ENCODE peak calls at places on chromosome 19, in nine cellular contexts. P is tibial artery, S is PC-3, G is fibroblast of pulmonary artery, Q is left lung, T is IMR-90, V is GM12865, B is AG04450, R is fibroblast of villous mesenchyme. K is an unnamed sample.
A peak's percentile ranks its signal among the peaks of the same experiment; 100 is the strongest.

GRCh38 chr19:6100284-6100915 is 9.9 kb downstream of the RFX2 start:
- DNase-seq in S (no peak), R (no peak), P (peak; percentile 63), Q (peak; percentile 83), B (no peak), V (peak; percentile 56), G (no peak), T (no peak), K (peak; percentile 59)

GRCh38 chr19:48991823-48992570 is 1.1 kb downstream of the GYS1 start:
- DNase-seq in Q (no peak), S (peak; percentile 66), P (peak; percentile 90), T (peak; percentile 83), R (peak; percentile 85), B (peak; percentile 62), V (peak; percentile 34), G (peak; percentile 82), K (no peak)

GRCh38 chr19:9597027-9597426 is 12.7 kb upstream of the ZNF121 start:
- DNase-seq in B (no peak), T (peak; percentile 92), V (no peak), R (peak; percentile 35), P (no peak), S (peak; percentile 99), G (peak; percentile 77), Q (no peak), K (no peak)

GRCh38 chr19:6767357-6768235 is at the start of gene SH2D3A:
- DNase-seq in S (peak; percentile 99), V (peak; percentile 98), T (peak; percentile 15), B (no peak), G (peak; percentile 53), R (peak; percentile 37), Q (peak; percentile 96), P (no peak), K (peak; percentile 93)

GRCh38 chr19:8367327-8368001 is 3.5 kb downstream of the ANGPTL4 start:
- DNase-seq in S (peak; percentile 97), T (peak; percentile 98), V (no peak), G (peak; percentile 99), B (peak; percentile 96), Q (peak; percentile 84), P (peak; percentile 81), R (peak; percentile 99), K (no peak)

GRCh38 chr19:50361290-50362029 is 4.0 kb downstream of the NAPSA start:
- DNase-seq in G (no peak), Q (no peak), V (peak; percentile 80), T (no peak), P (no peak), R (no peak), B (no peak), S (no peak), K (no peak)

GRCh38 chr19:5960005-5961001 is 17.6 kb downstream of the RANBP3 start:
- DNase-seq in Q (no peak), B (no peak), V (no peak), G (no peak), T (no peak), P (no peak), S (no peak), R (no peak), K (no peak)

GRCh38 chr19:48403606-48404005 is 10.1 kb downstream of the GRIN2D start:
- DNase-seq in T (peak; percentile 71), P (no peak), R (peak; percentile 62), V (peak; percentile 84), B (no peak), Q (no peak), G (peak; percentile 72), S (peak; percentile 49), K (no peak)

GRCh38 chr19:48393559-48394330 is at the start of gene GRIN2D:
- DNase-seq in B (no peak), Q (peak; percentile 76), G (peak; percentile 42), V (no peak), S (peak; percentile 26), T (peak; percentile 33), P (no peak), R (peak; percentile 28), K (no peak)

GRCh38 chr19:32702010-32702409 is 10.4 kb downstream of the NUDT19 start:
- DNase-seq in B (no peak), P (no peak), T (no peak), R (no peak), V (no peak), S (no peak), Q (no peak), G (no peak), K (no peak)

GRCh38 chr19:5880604-5881078 is 10.3 kb upstream of the FUT5 start:
- DNase-seq in V (no peak), Q (no peak), R (peak; percentile 80), T (peak; percentile 74), G (peak; percentile 60), S (no peak), B (peak; percentile 62), P (no peak), K (no peak)

GRCh38 chr19:33280351-33280921 is 21.9 kb downstream of the CEBPA start:
- DNase-seq in S (no peak), P (no peak), V (peak; percentile 90), T (no peak), G (no peak), Q (peak; percentile 81), B (no peak), R (no peak), K (peak; percentile 79)

GRCh38 chr19:56108447-56109195 is 12.5 kb downstream of the ZNF787 start:
- DNase-seq in G (peak; percentile 76), Q (no peak), V (no peak), R (peak; percentile 33), T (peak; percentile 12), B (no peak), P (no peak), S (no peak), K (no peak)

GRCh38 chr19:35040826-35041547 is 534 bp upstream of the HPN start:
- DNase-seq in V (no peak), R (peak; percentile 61), Q (peak; percentile 94), S (no peak), T (no peak), P (peak; percentile 89), B (no peak), G (peak; percentile 48), K (no peak)

GRCh38 chr19:35042954-35043604 is 1.6 kb downstream of the HPN start:
- DNase-seq in S (no peak), G (no peak), P (no peak), R (no peak), V (no peak), T (no peak), B (no peak), Q (peak; percentile 61), K (no peak)

GRCh38 chr19:35040474-35040825 is 1.1 kb upstream of the HPN start:
- DNase-seq in S (no peak), R (no peak), T (no peak), V (no peak), Q (no peak), P (no peak), G (no peak), B (no peak), K (no peak)

GRCh38 chr19:35042056-35042730 is 672 bp downstream of the HPN start:
- DNase-seq in T (no peak), B (no peak), Q (peak; percentile 68), P (no peak), R (no peak), V (no peak), G (no peak), S (no peak), K (no peak)

DNA sequence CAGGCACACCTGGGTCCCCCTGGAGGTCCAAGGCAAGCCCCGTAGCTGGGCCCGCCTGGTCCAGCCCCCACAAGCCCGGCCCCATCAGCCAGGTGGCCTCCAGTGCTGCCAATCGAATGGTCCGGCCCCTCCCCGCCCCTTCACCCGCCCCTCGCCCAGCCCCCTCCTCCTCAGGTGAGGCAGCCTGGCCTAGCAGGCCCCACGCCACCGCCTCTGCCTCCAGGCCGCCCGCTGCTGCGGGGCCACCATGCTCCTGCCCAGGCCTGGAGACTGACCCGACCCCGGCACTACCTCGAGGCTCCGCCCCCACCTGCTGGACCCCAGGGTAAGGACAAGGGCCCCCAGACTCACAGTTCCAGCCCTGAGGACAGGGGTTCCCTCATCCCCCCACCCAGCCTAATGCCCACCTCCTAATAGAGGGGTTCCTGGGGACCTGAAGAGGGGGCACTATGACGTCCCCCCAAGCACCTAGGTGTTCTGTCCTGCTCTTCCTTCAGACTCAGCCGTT is at the start of gene HPN:
- DNase-seq in T (no peak), G (no peak), R (no peak), S (no peak), B (no peak), Q (peak; percentile 86), V (no peak), P (no peak), K (no peak)
- TF ChIP-seq CTCF in T (no peak), G (no peak), R (no peak), S (no peak), B (no peak), Q (no peak), V (no peak), P (no peak), K (no peak)

GRCh38 chr19:13102416-13102665 is 317 bp downstream of the LYL1 start:
- DNase-seq in B (no peak), V (no peak), R (no peak), S (no peak), G (no peak), Q (no peak), T (no peak), P (no peak), K (no peak)

GRCh38 chr19:13103961-13104847 is 1.5 kb upstream of the LYL1 start:
- DNase-seq in G (no peak), Q (peak; percentile 94), B (no peak), T (no peak), P (peak; percentile 85), V (peak; percentile 88), S (peak; percentile 50), R (no peak), K (peak; percentile 90)

GRCh38 chr19:13102666-13103584 is at the start of gene LYL1:
- DNase-seq in B (no peak), G (peak; percentile 65), S (no peak), Q (peak; percentile 96), T (no peak), P (peak; percentile 86), R (peak; percentile 67), V (peak; percentile 80), K (peak; percentile 91)

GRCh38 chr19:13104848-13105646 is 2.4 kb upstream of the LYL1 start:
- DNase-seq in Q (peak; percentile 88), B (no peak), G (no peak), S (no peak), T (no peak), R (no peak), P (peak; percentile 70), V (peak; percentile 79), K (peak; percentile 66)

GRCh38 chr19:13103585-13103923 is 896 bp upstream of the LYL1 start:
- DNase-seq in P (no peak), R (no peak), G (no peak), T (no peak), B (no peak), V (no peak), Q (no peak), S (no peak), K (no peak)
- H3K4me3 ChIP-seq in P (no peak overlapping the region), R (no peak overlapping the region), G (no peak overlapping the region), T (no peak overlapping the region), B (no peak overlapping the region), V (peak overlapping the region; percentile 53), Q (no peak overlapping the region), S (no peak overlapping the region), K (no peak overlapping the region)

GRCh38 chr19:44770550-44771257 is 7.0 kb upstream of the CBLC start:
- DNase-seq in G (peak; percentile 95), P (peak; percentile 92), V (peak; percentile 99), B (peak; percentile 84), R (peak; percentile 96), T (peak; percentile 91), S (peak; percentile 97), Q (peak; percentile 96), K (peak; percentile 96)
- TF ChIP-seq CTCF in G (peak; percentile 75), P (peak; percentile 82), V (peak; percentile 68), B (peak; percentile 73), R (peak; percentile 72), T (peak; percentile 95), S (peak; percentile 76), Q (peak; percentile 81), K (peak; percentile 75)

GRCh38 chr19:54792814-54793213 is 10.6 kb upstream of the KIR2DL4 start:
- DNase-seq in V (peak; percentile 40), Q (no peak), R (no peak), T (no peak), P (no peak), S (no peak), B (no peak), G (no peak), K (peak; percentile 11)
- H3K4me3 ChIP-seq in V (peak overlapping the region; percentile 51), Q (no peak overlapping the region), R (no peak overlapping the region), T (no peak overlapping the region), P (no peak overlapping the region), S (no peak overlapping the region), B (no peak overlapping the region), G (no peak overlapping the region), K (peak overlapping the region; percentile 48)